ENCODE peak calls at places on chromosome 9, in four cellular contexts. One of them, this sample, is unnamed. For H3K4me1 and H3K36me3, the result is how much of the 10 kb centered on the place peaks cover.

GRCh38 chr9:105296889-105297288 is 52.4 kb downstream of the SLC44A1 start:
- DNase-seq in mucosa of descending colon: no peak
- DNase-seq in PC-3: peak
- DNase-seq in HCT116: peak
- DNase-seq in this sample: peak

GRCh38 chr9:89046832-89047231 is 55.6 kb downstream of the S1PR3 start:
- DNase-seq in mucosa of descending colon: no peak
- DNase-seq in PC-3: no peak
- DNase-seq in HCT116: no peak
- DNase-seq in this sample: no peak

GRCh38 chr9:122912964-122913673 is at the start of gene ZBTB6:
- DNase-seq in mucosa of descending colon: peak
- DNase-seq in PC-3: peak
- DNase-seq in HCT116: peak
- DNase-seq in this sample: peak

GRCh38 chr9:126696764-126697145 is 83.0 kb downstream of the LMX1B start:
- DNase-seq in mucosa of descending colon: no peak
- DNase-seq in PC-3: no peak
- DNase-seq in HCT116: no peak
- DNase-seq in this sample: no peak

GRCh38 chr9:115057559-115057958 is 60.4 kb downstream of the TNC start:
- DNase-seq in mucosa of descending colon: no peak
- DNase-seq in PC-3: peak
- DNase-seq in HCT116: no peak
- DNase-seq in this sample: no peak

GRCh38 chr9:126346031-126346430 is 19.4 kb downstream of the MVB12B start:
- DNase-seq in mucosa of descending colon: no peak
- DNase-seq in PC-3: no peak
- DNase-seq in HCT116: no peak
- DNase-seq in this sample: no peak

GRCh38 chr9:127904888-127905728 is 5.7 kb upstream of the ST6GALNAC6 start:
- DNase-seq in mucosa of descending colon: peak
- DNase-seq in PC-3: no peak
- DNase-seq in HCT116: no peak
- DNase-seq in this sample: no peak

GRCh38 chr9:128027166-128027539 is 40.0 kb downstream of the NAIF1 start:
- DNase-seq in mucosa of descending colon: no peak
- DNase-seq in PC-3: no peak
- DNase-seq in HCT116: no peak
- DNase-seq in this sample: no peak

GRCh38 chr9:95753762-95754465 is 121.6 kb upstream of the ERCC6L2 start:
- DNase-seq in mucosa of descending colon: no peak
- DNase-seq in PC-3: no peak
- DNase-seq in HCT116: no peak
- DNase-seq in this sample: no peak

GRCh38 chr9:95754533-95755420 is 120.7 kb upstream of the ERCC6L2 start:
- DNase-seq in mucosa of descending colon: no peak
- DNase-seq in PC-3: no peak
- DNase-seq in HCT116: no peak
- DNase-seq in this sample: no peak

GRCh38 chr9:95750725-95751644 is 124.5 kb upstream of the ERCC6L2 start:
- DNase-seq in mucosa of descending colon: no peak
- DNase-seq in PC-3: no peak
- DNase-seq in HCT116: no peak
- DNase-seq in this sample: no peak

GRCh38 chr9:95749493-95749892 is 126.0 kb upstream of the ERCC6L2 start:
- DNase-seq in mucosa of descending colon: no peak
- DNase-seq in PC-3: no peak
- DNase-seq in HCT116: no peak
- DNase-seq in this sample: no peak

GRCh38 chr9:95752129-95752731 is 123.3 kb upstream of the ERCC6L2 start:
- DNase-seq in mucosa of descending colon: no peak
- DNase-seq in PC-3: no peak
- DNase-seq in HCT116: no peak
- DNase-seq in this sample: no peak
- H3K4me3 ChIP-seq in mucosa of descending colon: no peak
- H3K4me3 ChIP-seq in PC-3: no peak
- H3K4me3 ChIP-seq in HCT116: no peak
- H3K4me3 ChIP-seq in this sample: no peak

DNA sequence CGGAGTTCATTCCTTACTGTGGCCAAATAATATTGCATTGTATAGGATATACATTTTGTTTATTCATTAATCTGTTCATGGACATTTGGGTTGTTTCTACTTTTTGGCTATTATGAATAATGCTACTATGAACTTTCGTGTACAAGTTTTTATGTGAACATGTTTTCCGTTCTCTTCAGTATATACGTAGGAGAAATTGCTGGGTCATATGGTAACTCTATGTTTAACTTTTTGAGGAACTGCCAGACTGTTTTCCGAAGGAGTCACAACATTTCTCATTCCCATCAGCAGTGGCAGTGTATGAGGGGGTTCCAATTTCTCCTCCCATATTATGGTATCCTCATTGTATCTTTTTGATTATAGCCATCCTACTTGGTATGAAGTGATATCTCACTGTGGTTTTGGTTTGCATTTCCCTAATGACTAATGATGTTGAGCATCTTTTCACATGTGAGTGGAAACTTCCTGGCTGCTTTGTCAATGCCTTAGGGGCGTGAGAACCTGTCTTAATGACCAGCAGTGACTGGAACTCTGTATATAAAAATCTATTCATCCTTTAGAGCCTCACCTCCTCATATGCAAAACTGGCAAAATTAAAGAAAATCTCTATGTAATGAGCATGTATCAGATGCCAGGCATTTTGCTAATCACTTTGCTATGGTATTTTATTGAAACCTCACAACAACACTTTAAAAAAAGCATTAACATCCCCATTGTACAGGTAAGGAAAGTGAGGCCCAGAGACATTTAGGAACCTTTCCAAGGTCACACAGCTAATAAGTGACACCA is 47.8 kb upstream of the TGFBR1 start:
- DNase-seq in mucosa of descending colon: no peak
- DNase-seq in PC-3: peak
- DNase-seq in HCT116: no peak
- DNase-seq in this sample: no peak
- H3K4me1 ChIP-seq in mucosa of descending colon: under half
- H3K4me1 ChIP-seq in PC-3: half or more
- H3K4me1 ChIP-seq in HCT116: under half
- H3K4me1 ChIP-seq in this sample: under half

GRCh38 chr9:136939996-136940525 is 4.5 kb downstream of the FBXW5 start:
- DNase-seq in mucosa of descending colon: peak
- DNase-seq in PC-3: no peak
- DNase-seq in HCT116: no peak
- DNase-seq in this sample: no peak
- H3K36me3 ChIP-seq in mucosa of descending colon: under half
- H3K36me3 ChIP-seq in PC-3: under half
- H3K36me3 ChIP-seq in HCT116: under half
- H3K36me3 ChIP-seq in this sample: under half

DNA sequence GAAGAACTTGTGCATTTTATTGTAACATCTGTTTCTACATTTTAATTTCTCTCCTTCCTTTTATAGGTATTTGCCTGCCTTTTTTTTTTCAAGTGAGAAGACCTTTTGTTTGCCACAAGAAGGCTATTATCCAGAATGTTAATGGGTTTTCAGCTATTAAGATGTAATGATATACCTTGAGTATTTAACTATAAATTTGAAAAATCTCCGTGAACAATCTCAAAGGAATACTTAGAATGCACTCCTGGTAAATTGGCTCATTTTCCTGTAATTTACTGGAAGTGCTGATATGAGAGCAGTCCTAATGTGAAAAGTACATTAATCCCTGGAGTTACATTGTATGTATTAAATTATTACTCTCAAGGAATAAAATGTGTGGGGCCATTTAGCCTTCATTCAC is 32.3 kb downstream of the AOPEP start:
- DNase-seq in mucosa of descending colon: no peak
- DNase-seq in PC-3: no peak
- DNase-seq in HCT116: no peak
- DNase-seq in this sample: no peak
- H3K4me3 ChIP-seq in mucosa of descending colon: no peak
- H3K4me3 ChIP-seq in PC-3: no peak
- H3K4me3 ChIP-seq in HCT116: no peak
- H3K4me3 ChIP-seq in this sample: no peak

GRCh38 chr9:23799521-23799920 is 26.5 kb downstream of the ELAVL2 start:
- DNase-seq in mucosa of descending colon: no peak
- DNase-seq in PC-3: no peak
- DNase-seq in HCT116: no peak
- DNase-seq in this sample: peak
- H3K4me1 ChIP-seq in mucosa of descending colon: under half
- H3K4me1 ChIP-seq in PC-3: under half
- H3K4me1 ChIP-seq in HCT116: under half
- H3K4me1 ChIP-seq in this sample: under half

DNA sequence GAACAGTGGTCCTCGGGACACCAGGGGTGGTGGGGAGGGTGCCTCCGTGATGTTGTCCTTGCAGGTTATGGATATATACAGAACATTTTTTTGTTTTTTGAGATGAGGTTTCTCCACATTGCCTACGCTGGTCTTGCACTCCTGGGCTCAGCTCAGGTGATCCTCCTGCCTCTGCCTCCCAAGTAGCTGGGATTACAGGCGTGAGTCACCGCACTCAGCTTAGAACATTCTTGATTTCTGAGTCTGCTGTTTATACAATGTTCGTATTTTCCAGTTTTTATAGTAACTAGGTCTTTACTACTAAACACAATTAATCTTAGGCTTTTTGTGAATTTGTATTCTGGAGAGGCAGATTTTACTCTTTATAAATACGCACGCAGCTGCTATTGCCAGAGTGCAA is 6.0 kb downstream of the PMPCA start:
- DNase-seq in mucosa of descending colon: no peak
- DNase-seq in PC-3: no peak
- DNase-seq in HCT116: no peak
- DNase-seq in this sample: no peak
- H3K36me3 ChIP-seq in mucosa of descending colon: under half
- H3K36me3 ChIP-seq in PC-3: under half
- H3K36me3 ChIP-seq in HCT116: half or more
- H3K36me3 ChIP-seq in this sample: half or more